ENCODE peak calls at places on chromosomes 11 and 22, in nine cellular contexts. L is adrenal gland; X is left ventricle myocardium inferior; J is body of pancreas; B is PC-9; A is stomach; Z is breast epithelium; K is CD4-positive, alpha-beta T cell; W is IMR-90. V is an unnamed sample. For H3K9me3, the result is how much of the 10 kb centered on the place peaks cover.

GRCh38 chr22:30435674-30436126 is 10.1 kb downstream of the MTFP1 start:
- DNase-seq in L (no peak), X (no peak), J (no peak), B (no peak), A (peak), Z (peak), K (peak), W (no peak), V (peak)

GRCh38 chr22:32050678-32051515 is 7.8 kb downstream of the SLC5A1 start:
- DNase-seq in L (peak), X (no peak), J (peak), B (peak), A (peak), Z (peak), K (no peak), W (peak), V (peak)

GRCh38 chr11:110971110-110971509 is 258.9 kb upstream of the ARHGAP20 start:
- DNase-seq in L (no peak), X (no peak), J (no peak), B (peak), A (no peak), Z (no peak), K (no peak), W (peak), V (no peak)

GRCh38 chr11:125239585-125240331 is 75.2 kb downstream of the PKNOX2 start:
- DNase-seq in L (no peak), X (no peak), J (no peak), B (no peak), A (no peak), Z (no peak), K (no peak), W (no peak), V (no peak)

GRCh38 chr11:44875056-44875455 is 75.6 kb downstream of the TP53I11 start:
- DNase-seq in L (no peak), X (no peak), J (no peak), B (no peak), A (no peak), Z (no peak), K (no peak), W (no peak), V (no peak)

GRCh38 chr11:87878373-87878779 is 296.9 kb downstream of the RAB38 start:
- DNase-seq in L (peak), X (no peak), J (no peak), B (peak), A (no peak), Z (no peak), K (no peak), W (peak), V (no peak)

GRCh38 chr11:65262381-65262680 is 569 bp downstream of the POLA2 start:
- DNase-seq in L (peak), X (no peak), J (peak), B (no peak), A (peak), Z (peak), K (no peak), W (no peak), V (no peak)

GRCh38 chr22:44098021-44098739 is 74.1 kb downstream of the PARVB start:
- DNase-seq in L (no peak), X (no peak), J (no peak), B (no peak), A (no peak), Z (no peak), K (no peak), W (no peak), V (peak)

GRCh38 chr11:72562431-72562830 is 111.8 kb downstream of the PDE2A start:
- DNase-seq in L (no peak), X (no peak), J (no peak), B (no peak), A (no peak), Z (no peak), K (no peak), W (no peak), V (no peak)

GRCh38 chr11:81975261-81975900 is 758.3 kb downstream of the FAM181B start:
- DNase-seq in L (no peak), X (no peak), J (no peak), B (no peak), A (no peak), Z (no peak), K (no peak), W (no peak), V (no peak)

GRCh38 chr22:36148411-36148810 is 12.1 kb downstream of the APOL3 start:
- DNase-seq in L (no peak), X (no peak), J (no peak), B (no peak), A (peak), Z (no peak), K (peak), W (no peak), V (no peak)

DNA sequence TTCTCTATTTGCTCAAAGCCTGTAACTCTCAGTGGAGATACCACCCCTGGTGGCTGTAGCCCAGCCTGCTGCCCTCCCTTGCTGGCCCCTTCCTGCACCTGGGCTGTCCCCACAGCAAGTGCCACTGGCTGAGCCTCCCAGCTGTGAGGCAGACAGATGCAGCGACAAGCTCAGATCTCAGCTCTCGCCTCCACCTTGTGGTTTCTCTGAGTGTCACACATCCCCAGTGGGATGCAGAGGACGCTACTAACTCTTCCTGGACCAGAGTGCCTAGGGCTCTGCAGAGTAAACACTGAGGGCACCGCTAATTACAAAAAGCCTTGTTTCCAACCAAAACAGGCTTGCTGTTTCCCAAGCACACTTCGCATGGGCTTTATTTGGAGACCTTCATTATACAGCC is 8.9 kb downstream of the YPEL1 start:
- DNase-seq in L (no peak), X (no peak), J (no peak), B (no peak), A (no peak), Z (no peak), K (no peak), W (no peak), V (no peak)
- TF ChIP-seq CTCF in L (no peak), X (no peak), J (peak), B (peak), A (no peak), Z (no peak), K (no peak), W (no peak), V (peak)

GRCh38 chr11:70603756-70604211 is 205.5 kb downstream of the CTTN start:
- DNase-seq in L (no peak), X (no peak), J (no peak), B (no peak), A (no peak), Z (peak), K (no peak), W (no peak), V (peak)
- H3K9me3 ChIP-seq in L (under half), X (under half), J (under half), B (under half), A (under half), Z (under half), K (under half), W (under half), V (under half)

GRCh38 chr11:94668240-94668793 is 99.8 kb upstream of the AMOTL1 start:
- DNase-seq in L (no peak), X (no peak), J (no peak), B (no peak), A (no peak), Z (no peak), K (no peak), W (no peak), V (no peak)
- TF ChIP-seq CTCF in L (no peak), X (no peak), J (no peak), B (no peak), A (no peak), Z (no peak), K (no peak), W (no peak), V (no peak)

DNA sequence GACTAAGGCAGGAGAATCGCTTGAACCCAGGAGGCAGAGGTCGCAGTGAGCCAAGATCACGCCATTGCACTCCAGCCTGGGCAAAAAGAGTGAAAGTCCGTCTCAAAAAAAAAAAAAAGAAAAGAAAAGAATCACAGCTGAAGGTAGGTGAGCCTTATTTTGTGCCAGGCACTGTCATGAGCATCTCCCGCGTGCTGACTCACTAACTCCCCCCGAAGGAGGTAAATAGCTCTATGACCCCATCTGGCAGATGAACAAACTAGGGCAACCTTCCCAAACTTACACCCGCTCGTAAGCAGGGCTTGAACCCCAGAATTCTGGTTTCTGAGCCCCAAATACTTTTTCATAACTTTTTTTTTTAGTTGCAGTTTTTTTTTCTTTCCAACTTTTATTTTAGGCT is 60.3 kb downstream of the ANO1 start:
- DNase-seq in L (no peak), X (no peak), J (no peak), B (no peak), A (no peak), Z (no peak), K (no peak), W (no peak), V (no peak)
- H3K9me3 ChIP-seq in L (under half), X (under half), J (under half), B (under half), A (under half), Z (under half), K (under half), W (under half), V (under half)

DNA sequence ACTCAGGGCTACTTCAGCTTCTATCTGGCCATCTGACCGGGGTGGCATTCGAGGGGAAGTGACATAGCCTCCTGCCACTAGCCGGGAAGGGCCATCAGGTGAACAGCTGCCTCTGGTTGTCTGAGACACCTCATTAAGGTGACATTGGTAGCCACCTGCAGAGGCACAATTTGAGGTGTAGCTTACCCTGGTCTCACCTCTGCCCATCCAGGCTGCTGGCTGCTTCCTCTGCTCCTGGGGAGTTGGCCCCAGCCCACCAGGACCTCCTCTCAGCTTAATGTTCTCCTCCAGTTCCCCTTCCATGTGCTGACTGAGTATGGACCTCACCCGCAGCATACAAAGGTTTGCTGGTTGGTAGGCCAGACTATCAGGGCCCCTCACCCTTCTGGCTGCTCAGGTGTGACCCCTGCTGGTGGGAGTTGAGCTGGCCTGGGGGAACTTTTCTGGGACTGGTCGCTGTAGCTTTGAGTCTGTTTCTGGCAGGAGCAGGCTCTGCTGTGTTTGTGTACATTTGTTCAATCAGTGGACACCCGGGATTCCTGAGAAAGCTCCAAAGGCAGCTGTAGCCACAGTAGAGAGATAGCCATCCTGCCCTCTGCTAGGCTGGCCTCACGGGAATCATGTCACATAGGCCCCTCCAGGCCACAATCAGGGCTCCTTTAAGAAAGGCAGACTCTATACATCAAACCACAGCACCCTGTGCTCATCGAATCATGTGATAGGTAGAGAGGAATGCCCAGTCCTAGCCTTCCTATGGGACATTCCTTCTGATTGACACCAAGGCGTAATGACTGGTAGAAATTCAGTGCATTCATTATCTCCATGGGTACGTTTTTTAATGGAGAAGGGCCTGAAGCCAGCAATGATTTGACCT is 295.1 kb upstream of the PLET1 start:
- DNase-seq in L (peak), X (peak), J (peak), B (no peak), A (peak), Z (no peak), K (peak), W (peak), V (no peak)
- TF ChIP-seq CTCF in L (peak), X (peak), J (peak), B (peak), A (peak), Z (no peak), K (peak), W (peak), V (peak)

GRCh38 chr22:47417699-47418098 is 655.2 kb downstream of the TBC1D22A start:
- DNase-seq in L (no peak), X (no peak), J (no peak), B (no peak), A (no peak), Z (no peak), K (no peak), W (no peak), V (peak)
- H3K9me3 ChIP-seq in L (under half), X (under half), J (under half), B (under half), A (under half), Z (under half), K (under half), W (under half), V (under half)

GRCh38 chr11:115985896-115986295 is 481.7 kb upstream of the CADM1 start:
- DNase-seq in L (no peak), X (no peak), J (no peak), B (no peak), A (no peak), Z (no peak), K (no peak), W (no peak), V (no peak)

GRCh38 chr11:115993613-115994012 is 489.4 kb upstream of the CADM1 start:
- DNase-seq in L (no peak), X (no peak), J (no peak), B (no peak), A (no peak), Z (no peak), K (no peak), W (no peak), V (no peak)

GRCh38 chr11:115984228-115984627 is 480.0 kb upstream of the CADM1 start:
- DNase-seq in L (no peak), X (no peak), J (no peak), B (no peak), A (no peak), Z (no peak), K (no peak), W (no peak), V (no peak)

GRCh38 chr11:115990004-115990447 is 485.8 kb upstream of the CADM1 start:
- DNase-seq in L (no peak), X (no peak), J (no peak), B (peak), A (no peak), Z (no peak), K (no peak), W (no peak), V (no peak)
- TF ChIP-seq CTCF in L (peak), X (peak), J (peak), B (peak), A (no peak), Z (no peak), K (no peak), W (peak), V (peak)

DNA sequence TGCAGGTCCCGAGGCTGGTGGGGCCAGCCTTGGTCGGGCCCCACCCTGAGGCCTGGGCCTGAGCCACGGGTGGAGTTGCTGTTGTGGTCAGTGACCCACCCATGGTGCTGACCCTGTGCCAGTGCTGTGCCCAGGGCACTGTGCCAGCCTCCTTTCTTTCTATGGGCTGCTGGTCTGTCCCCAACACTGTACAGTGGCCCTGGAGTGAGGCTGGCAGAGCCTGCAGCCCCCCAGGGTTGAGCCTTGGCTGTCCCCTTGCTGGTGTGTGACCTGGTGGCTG is 1235.7 kb downstream of the BRD1 start:
- DNase-seq in L (no peak), X (no peak), J (no peak), B (no peak), A (no peak), Z (no peak), K (no peak), W (no peak), V (no peak)
- H3K9me3 ChIP-seq in L (under half), X (under half), J (under half), B (under half), A (under half), Z (under half), K (under half), W (half or more), V (under half)

GRCh38 chr11:102812188-102812587 is 14.2 kb upstream of the MMP1 start:
- DNase-seq in L (no peak), X (no peak), J (no peak), B (no peak), A (no peak), Z (no peak), K (no peak), W (no peak), V (no peak)
- TF ChIP-seq CTCF in L (no peak), X (no peak), J (no peak), B (no peak), A (no peak), Z (no peak), K (no peak), W (no peak), V (no peak)

V was measured in kidney.